ENCODE peak calls at places on chromosomes 13 and 19, in eight cellular contexts. A, V, P, C, I, L, Y and H are unnamed samples. For H3K4me1, the result is how much of the 10 kb centered on the place peaks cover.

GRCh38 chr19:46408611-46409039 is 4.7 kb downstream of the CCDC8 start:
- DNase-seq in L (no peak), P (peak), I (peak), Y (peak), C (no peak), A (peak), V (peak), H (peak)

GRCh38 chr13:34258646-34259386 is 440.9 kb downstream of the RFC3 start:
- DNase-seq in V (no peak), Y (no peak), C (no peak), P (no peak), I (no peak), A (no peak), L (no peak), H (no peak)

GRCh38 chr13:100533588-100534041 is 55.0 kb downstream of the GGACT start:
- DNase-seq in C (no peak), Y (no peak), I (no peak), P (no peak), V (no peak), A (peak), L (no peak), H (peak)

GRCh38 chr13:67438465-67438864 is 208.3 kb upstream of the PCDH9 start:
- DNase-seq in A (no peak), Y (peak), V (no peak), I (peak), C (no peak), L (no peak), P (no peak), H (no peak)

GRCh38 chr13:63433546-63434150 is 2018.0 kb upstream of the PCDH20 start:
- DNase-seq in L (no peak), V (no peak), I (peak), C (no peak), Y (no peak), A (no peak), P (no peak), H (no peak)

GRCh38 chr19:11581740-11582139 is 4.3 kb upstream of the ACP5 start:
- DNase-seq in P (no peak), A (peak), V (no peak), C (no peak), L (no peak), Y (no peak), I (no peak), H (no peak)

GRCh38 chr13:102724923-102725322 is 30.1 kb upstream of the METTL21C start:
- DNase-seq in P (no peak), I (peak), C (no peak), V (no peak), A (peak), L (no peak), Y (peak), H (no peak)

GRCh38 chr19:28168557-28168956 is 1044.4 kb downstream of the UQCRFS1 start:
- DNase-seq in L (no peak), I (no peak), P (no peak), C (no peak), Y (no peak), A (no peak), V (no peak), H (no peak)

GRCh38 chr19:2207991-2208860 is 27.9 kb downstream of the PLEKHJ1 start:
- DNase-seq in P (peak), Y (peak), V (no peak), C (peak), A (peak), L (no peak), I (peak), H (no peak)

GRCh38 chr13:104008571-104009435 is 942.6 kb upstream of the SLC10A2 start:
- DNase-seq in A (no peak), V (no peak), L (no peak), P (no peak), Y (no peak), C (no peak), I (peak), H (no peak)

GRCh38 chr13:75305057-75305456 is 176.9 kb downstream of the TBC1D4 start:
- DNase-seq in L (no peak), Y (peak), I (no peak), V (no peak), C (peak), P (no peak), A (no peak), H (no peak)

GRCh38 chr13:27634791-27635190 is 13.1 kb downstream of the POLR1D start:
- DNase-seq in L (no peak), C (no peak), I (no peak), Y (no peak), A (no peak), P (no peak), V (no peak), H (no peak)

GRCh38 chr13:98834254-98834960 is 81.9 kb upstream of the SLC15A1 start:
- DNase-seq in A (no peak), L (no peak), P (no peak), C (no peak), V (no peak), I (no peak), Y (no peak), H (no peak)

GRCh38 chr13:92769064-92769463 is 457.5 kb upstream of the GPC6 start:
- DNase-seq in A (no peak), Y (no peak), L (no peak), P (no peak), C (no peak), V (no peak), I (peak), H (no peak)

GRCh38 chr13:113980489-113981064 is 6.7 kb upstream of the C13orf46 start:
- DNase-seq in L (no peak), I (no peak), Y (no peak), A (no peak), P (no peak), C (no peak), V (peak), H (peak)

GRCh38 chr19:50358483-50359431 is 6.7 kb downstream of the NAPSA start:
- DNase-seq in L (no peak), Y (no peak), A (peak), C (peak), V (peak), P (peak), I (peak), H (peak)

GRCh38 chr13:101881593-101881992 is 429.1 kb downstream of the ITGBL1 start:
- DNase-seq in L (no peak), V (no peak), A (no peak), C (no peak), P (no peak), I (no peak), Y (no peak), H (no peak)

GRCh38 chr19:6297202-6297601 is 17.4 kb upstream of the MLLT1 start:
- DNase-seq in Y (no peak), P (no peak), I (no peak), V (no peak), L (no peak), A (no peak), C (no peak), H (no peak)

GRCh38 chr19:32875428-32875827 is 5.9 kb upstream of the SLC7A9 start:
- DNase-seq in P (no peak), Y (no peak), L (no peak), V (no peak), C (no peak), I (no peak), A (no peak), H (no peak)

GRCh38 chr19:2016041-2016807 is 710 bp upstream of the BTBD2 start:
- DNase-seq in P (peak), L (peak), C (peak), A (peak), V (peak), I (peak), Y (peak), H (peak)

GRCh38 chr19:18002347-18002850 is 5.6 kb upstream of the ARRDC2 start:
- DNase-seq in C (peak), P (peak), Y (no peak), A (no peak), I (no peak), V (no peak), L (no peak), H (peak)

GRCh38 chr19:18167975-18168645 is 5.5 kb upstream of the IFI30 start:
- DNase-seq in C (peak), V (no peak), P (no peak), A (peak), Y (peak), I (no peak), L (no peak), H (peak)

GRCh38 chr13:50460366-50460765 is 383.1 kb downstream of the DLEU7 start:
- DNase-seq in L (no peak), P (no peak), C (no peak), A (no peak), Y (no peak), I (no peak), V (no peak), H (no peak)

GRCh38 chr19:18340990-18341868 is 831 bp downstream of the PGPEP1 start:
- DNase-seq in I (no peak), P (peak), L (peak), A (peak), Y (peak), V (peak), C (peak), H (peak)

GRCh38 chr13:106498158-106498557 is 37.3 kb downstream of the EFNB2 start:
- DNase-seq in A (no peak), C (no peak), P (no peak), I (no peak), Y (no peak), V (no peak), L (no peak), H (no peak)
- H3K4me1 ChIP-seq in A (under half), C (under half), P (half or more), I (under half), Y (under half), V (under half), L (under half), H (half or more)

GRCh38 chr19:4210166-4210731 is 19.1 kb upstream of the EBI3 start:
- DNase-seq in A (no peak), Y (no peak), L (no peak), P (no peak), V (no peak), I (no peak), C (no peak), H (no peak)

GRCh38 chr19:4213116-4213515 is 16.2 kb upstream of the EBI3 start:
- DNase-seq in V (no peak), P (no peak), C (no peak), Y (no peak), L (no peak), A (no peak), I (no peak), H (no peak)

GRCh38 chr19:4206818-4207484 is 22.4 kb upstream of the EBI3 start:
- DNase-seq in P (no peak), V (no peak), Y (no peak), L (no peak), C (no peak), A (peak), I (peak), H (no peak)

GRCh38 chr19:4208385-4209094 is 20.8 kb upstream of the EBI3 start:
- DNase-seq in P (no peak), L (no peak), C (no peak), A (peak), Y (no peak), V (no peak), I (no peak), H (no peak)
- TF ChIP-seq CTCF in P (peak), L (peak), C (no peak), A (peak), Y (peak), V (peak), I (peak), H (no peak)

DNA sequence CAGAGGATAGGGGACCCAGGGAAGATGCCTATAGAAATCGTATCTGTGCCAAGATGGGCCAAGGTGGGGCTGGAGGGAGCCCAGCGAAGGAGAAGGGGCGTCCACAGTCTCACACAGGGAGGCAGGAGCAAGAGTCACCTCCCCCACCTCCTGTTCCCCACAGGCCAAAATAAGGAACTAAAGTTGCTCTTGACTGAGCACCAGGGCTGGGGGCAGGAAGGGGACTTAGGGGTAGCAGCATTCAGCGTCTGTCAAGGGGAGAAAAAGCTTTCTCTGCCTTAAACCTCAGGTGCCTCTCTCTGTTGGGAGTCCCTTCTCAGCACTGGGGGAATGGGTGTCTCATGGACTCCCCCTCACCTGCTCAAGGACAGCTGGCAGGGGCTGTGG is 404 bp downstream of the CD79A start:
- DNase-seq in A (no peak), C (no peak), Y (no peak), I (no peak), L (no peak), V (no peak), P (no peak), H (peak)
- H3K4me1 ChIP-seq in A (under half), C (under half), Y (under half), I (under half), L (under half), V (under half), P (under half), H (under half)

GRCh38 chr13:57128909-57129308 is 11.8 kb upstream of the PRR20A start:
- DNase-seq in I (no peak), C (no peak), P (no peak), V (no peak), A (no peak), L (no peak), Y (no peak), H (no peak)
- TF ChIP-seq CTCF in I (no peak), C (no peak), P (no peak), V (no peak), A (no peak), L (no peak), Y (no peak), H (no peak)

GRCh38 chr13:110306340-110306959 is 507 bp downstream of the COL4A1 start:
- DNase-seq in P (no peak), V (no peak), L (no peak), I (peak), C (peak), A (no peak), Y (peak), H (no peak)

GRCh38 chr13:110305949-110306339 is 1.0 kb downstream of the COL4A1 start:
- DNase-seq in I (peak), A (no peak), V (no peak), L (no peak), Y (no peak), C (peak), P (no peak), H (no peak)

GRCh38 chr13:110307697-110308376 is 753 bp downstream of the COL4A2 start:
- DNase-seq in Y (peak), A (peak), L (no peak), V (no peak), P (no peak), I (peak), C (peak), H (no peak)

GRCh38 chr13:110308377-110309158 is 1.5 kb downstream of the COL4A2 start:
- DNase-seq in Y (peak), I (peak), P (no peak), C (peak), V (no peak), L (no peak), A (peak), H (no peak)

DNA sequence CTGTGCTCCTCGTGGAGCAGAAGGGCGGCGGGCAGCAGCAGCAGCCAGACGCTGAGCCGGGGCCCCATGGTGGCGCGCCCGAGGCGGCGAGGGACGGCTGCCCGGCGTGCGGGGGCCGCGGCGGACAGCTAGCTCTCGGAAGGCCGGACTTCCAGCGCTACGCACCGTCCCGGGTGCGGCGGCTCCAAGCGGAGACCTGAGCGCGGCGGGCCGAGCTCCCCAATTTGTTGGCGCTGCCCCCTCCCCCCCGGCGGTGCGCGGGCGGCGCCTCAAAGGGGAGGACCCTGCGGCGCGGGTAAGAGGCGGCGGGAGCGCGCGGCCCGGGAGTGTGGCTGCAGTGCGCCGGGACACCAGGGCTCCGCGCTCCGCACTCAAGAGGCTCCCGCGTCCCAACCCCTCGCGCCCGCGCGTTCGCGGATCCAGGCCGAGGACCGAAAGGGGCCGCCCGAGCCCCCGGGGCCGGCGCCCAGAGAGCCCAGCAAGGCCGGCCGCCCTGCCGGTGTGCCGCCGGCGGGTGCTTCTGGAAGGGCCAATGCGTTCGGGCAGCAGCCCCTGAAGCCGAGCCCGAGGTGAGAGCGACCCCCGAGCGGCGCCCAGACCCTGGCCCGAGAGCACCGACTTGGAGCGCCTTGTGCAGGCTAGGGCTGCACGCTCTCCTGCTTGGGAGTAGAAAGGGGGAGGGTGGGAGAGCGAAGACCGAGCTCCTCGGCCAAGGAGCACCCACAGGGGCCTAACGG is at the start of the genes COL4A1 and COL4A2:
- DNase-seq in C (peak), P (peak), V (peak), Y (peak), I (peak), A (peak), L (no peak), H (peak)
- H3K4me1 ChIP-seq in C (half or more), P (under half), V (under half), Y (under half), I (under half), A (half or more), L (under half), H (under half)

GRCh38 chr19:55691561-55692481 is 16.8 kb downstream of the EPN1 start:
- DNase-seq in P (no peak), L (peak), A (peak), Y (no peak), I (no peak), V (no peak), C (no peak), H (peak)

GRCh38 chr19:55694241-55694655 is 19.2 kb downstream of the EPN1 start:
- DNase-seq in V (no peak), Y (no peak), C (no peak), A (peak), I (no peak), L (peak), P (no peak), H (peak)

GRCh38 chr19:55692681-55693081 is 17.7 kb downstream of the EPN1 start:
- DNase-seq in A (peak), C (no peak), Y (no peak), L (peak), P (no peak), I (no peak), V (no peak), H (peak)

GRCh38 chr19:55694656-55695491 is 19.8 kb downstream of the EPN1 start:
- DNase-seq in A (peak), I (no peak), P (no peak), Y (no peak), C (no peak), L (peak), V (no peak), H (peak)

DNA sequence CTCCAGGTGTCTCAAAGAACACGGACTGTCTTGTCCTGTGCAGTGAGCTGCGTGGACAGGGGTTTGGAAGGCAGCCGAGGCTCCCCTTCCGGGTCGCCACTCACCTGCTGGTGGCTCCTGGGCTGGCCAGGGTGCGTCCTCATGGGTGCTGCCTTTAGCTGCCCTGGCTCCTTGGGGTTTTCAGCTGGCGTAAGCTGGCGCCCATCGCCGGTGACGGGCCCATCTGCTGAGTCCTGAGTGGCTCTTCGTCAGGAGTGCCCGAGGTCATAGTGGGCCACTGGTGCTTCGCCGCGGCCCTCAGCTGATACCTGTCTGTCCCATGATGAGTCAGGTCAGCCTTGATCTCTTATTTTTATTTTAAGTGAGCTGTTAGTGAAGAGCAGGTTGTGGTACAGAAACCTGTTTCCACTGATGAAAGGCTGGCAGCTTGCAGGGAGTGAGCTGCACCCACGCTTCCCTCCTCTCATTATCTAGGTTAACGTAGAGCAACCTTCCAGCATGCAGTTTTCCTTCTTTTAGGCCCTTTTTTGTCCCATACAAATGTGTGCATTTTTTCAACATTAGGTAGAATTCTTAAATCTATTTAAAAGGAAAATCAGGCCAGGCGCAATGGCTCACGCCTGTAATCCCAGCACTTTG is 18.4 kb downstream of the EPN1 start:
- DNase-seq in A (peak), V (no peak), Y (no peak), C (no peak), L (peak), I (no peak), P (no peak), H (peak)
- TF ChIP-seq CTCF in A (no peak), V (no peak), Y (no peak), C (no peak), L (no peak), I (no peak), P (no peak), H (no peak)

GRCh38 chr19:661427-662196 is 1.4 kb downstream of the RNF126 start:
- DNase-seq in Y (peak), I (no peak), V (no peak), P (no peak), L (no peak), A (peak), C (peak), H (no peak)
- H3K4me1 ChIP-seq in Y (under half), I (under half), V (under half), P (half or more), L (under half), A (under half), C (half or more), H (half or more)